ENCODE peak calls at places on chromosomes 12 and 14, in six cellular contexts. R, L, J, S, A and N are unnamed samples. For H3K4me1 and H3K27me3, the result is how much of the 10 kb centered on the place peaks cover.

GRCh38 chr14:93734086-93734822 is 54.0 kb downstream of the PRIMA1 start:
- DNase-seq in S (no peak), A (no peak), L (peak), J (peak), R (no peak), N (no peak)

GRCh38 chr14:29462772-29463171 is 464.9 kb downstream of the PRKD1 start:
- DNase-seq in L (no peak), J (no peak), S (no peak), R (no peak), A (no peak), N (no peak)

GRCh38 chr14:103361868-103362267 is 23.3 kb upstream of the MARK3 start:
- DNase-seq in R (no peak), J (no peak), A (no peak), S (no peak), L (no peak), N (no peak)

GRCh38 chr14:96582641-96582980 is 80.4 kb downstream of the PAPOLA start:
- DNase-seq in J (no peak), S (no peak), L (no peak), A (peak), R (no peak), N (no peak)

GRCh38 chr14:40058916-40059897 is 627.0 kb upstream of the FBXO33 start:
- DNase-seq in L (no peak), J (no peak), S (no peak), A (no peak), R (no peak), N (no peak)

GRCh38 chr14:99100871-99101270 is 171.1 kb downstream of the BCL11B start:
- DNase-seq in J (no peak), L (no peak), A (no peak), S (no peak), R (no peak), N (no peak)

GRCh38 chr12:45433441-45433868 is 217.6 kb downstream of the ANO6 start:
- DNase-seq in J (no peak), R (no peak), A (no peak), S (no peak), L (no peak), N (no peak)

GRCh38 chr12:64186789-64187188 is 35.3 kb downstream of the KICS2 start:
- DNase-seq in L (peak), J (no peak), A (no peak), S (no peak), R (no peak), N (no peak)

GRCh38 chr12:19085090-19085489 is 44.4 kb upstream of the PLEKHA5 start:
- DNase-seq in A (no peak), R (no peak), L (no peak), J (no peak), S (no peak), N (no peak)

GRCh38 chr12:105912911-105913514 is 225.7 kb downstream of the NUAK1 start:
- DNase-seq in S (no peak), A (no peak), R (no peak), L (no peak), J (no peak), N (no peak)

GRCh38 chr12:72209096-72209495 is 63.1 kb upstream of the TRHDE start:
- DNase-seq in A (no peak), R (no peak), J (no peak), L (no peak), S (no peak), N (no peak)

GRCh38 chr12:10632226-10632625 is 18.8 kb upstream of the MAGOHB start:
- DNase-seq in S (no peak), A (no peak), L (no peak), R (no peak), J (no peak), N (no peak)

GRCh38 chr14:20712900-20713299 is 24.3 kb downstream of the ANG start:
- DNase-seq in S (no peak), A (no peak), L (no peak), R (no peak), J (no peak), N (no peak)

GRCh38 chr12:28780096-28780495 is 369.0 kb upstream of the FAR2 start:
- DNase-seq in R (no peak), J (no peak), L (no peak), A (no peak), S (no peak), N (no peak)

GRCh38 chr12:6199531-6200265 is 502 bp upstream of the CD9 start:
- DNase-seq in L (no peak), S (peak), R (no peak), A (no peak), J (peak), N (peak)

GRCh38 chr12:130780880-130781575 is 58.0 kb downstream of the STX2 start:
- DNase-seq in R (no peak), J (no peak), S (no peak), A (no peak), L (no peak), N (no peak)

GRCh38 chr12:97951717-97952116 is 489.1 kb downstream of the RMST start:
- DNase-seq in L (no peak), J (no peak), R (no peak), A (no peak), S (no peak), N (no peak)

GRCh38 chr12:117069926-117070900 is 29.0 kb downstream of the TESC start:
- DNase-seq in L (no peak), S (no peak), J (no peak), R (no peak), A (no peak), N (peak)

GRCh38 chr12:41189395-41190251 is 1.5 kb downstream of the PDZRN4 start:
- DNase-seq in L (peak), S (no peak), R (peak), A (no peak), J (no peak), N (peak)

GRCh38 chr14:73613419-73613963 is 1.2 kb downstream of the ACOT6 start:
- DNase-seq in R (no peak), A (no peak), J (no peak), S (no peak), L (no peak), N (no peak)

GRCh38 chr12:22046090-22046967 is at the start of gene CMAS:
- DNase-seq in A (peak), L (peak), J (peak), R (peak), S (peak), N (peak)

GRCh38 chr14:75470238-75470797 is 42.5 kb downstream of the JDP2 start:
- DNase-seq in L (no peak), S (peak), J (peak), R (no peak), A (no peak), N (no peak)

GRCh38 chr12:55651314-55651703 is 14.6 kb downstream of the OR10P1 start:
- DNase-seq in J (no peak), L (no peak), R (no peak), S (no peak), A (no peak), N (no peak)

GRCh38 chr12:52229836-52230343 is 3.2 kb upstream of the KRT7 start:
- DNase-seq in L (no peak), S (peak), R (no peak), J (no peak), A (no peak), N (no peak)

GRCh38 chr12:6752181-6752930 is 585 bp downstream of the MLF2 start:
- DNase-seq in L (peak), J (peak), S (no peak), R (no peak), A (peak), N (peak)

GRCh38 chr12:106288510-106289195 is 13.9 kb upstream of the TCP11L2 start:
- DNase-seq in A (no peak), J (no peak), L (peak), S (peak), R (no peak), N (no peak)

GRCh38 chr12:45518516-45519235 is 210.8 kb upstream of the ARID2 start:
- DNase-seq in J (no peak), A (no peak), L (no peak), S (no peak), R (no peak), N (no peak)

GRCh38 chr12:11822071-11822818 is 172.8 kb downstream of the ETV6 start:
- DNase-seq in L (peak), J (no peak), R (no peak), S (peak), A (no peak), N (no peak)

GRCh38 chr12:114625294-114625851 is 58.6 kb downstream of the TBX3 start:
- DNase-seq in A (no peak), J (peak), R (peak), L (peak), S (peak), N (no peak)

GRCh38 chr14:32087173-32087861 is 10.2 kb downstream of the ARHGAP5 start:
- DNase-seq in R (no peak), L (peak), A (no peak), J (no peak), S (no peak), N (no peak)

GRCh38 chr12:120920178-120920577 is 16.0 kb upstream of the SPPL3 start:
- DNase-seq in J (no peak), L (no peak), S (no peak), R (no peak), A (no peak), N (no peak)

GRCh38 chr12:25202139-25202538 is 7.1 kb downstream of the ETFRF1 start:
- DNase-seq in J (no peak), R (no peak), A (no peak), L (no peak), S (no peak), N (no peak)

GRCh38 chr12:74120644-74121043 is 417.0 kb upstream of the ATXN7L3B start:
- DNase-seq in A (no peak), S (no peak), J (no peak), R (no peak), L (no peak), N (no peak)

GRCh38 chr14:104355101-104355691 is 216.8 kb downstream of the KIF26A start:
- DNase-seq in L (no peak), S (peak), J (no peak), A (peak), R (peak), N (peak)

GRCh38 chr12:68175566-68176033 is 16.1 kb upstream of the IFNG start:
- DNase-seq in S (no peak), J (no peak), R (no peak), A (no peak), L (no peak), N (no peak)

GRCh38 chr12:16587514-16587913 is 18.4 kb downstream of the LMO3 start:
- DNase-seq in S (no peak), L (no peak), J (no peak), R (no peak), A (no peak), N (no peak)

GRCh38 chr12:10615532-10615931 is 2.1 kb upstream of the MAGOHB start:
- DNase-seq in R (no peak), S (no peak), L (no peak), A (no peak), J (no peak), N (no peak)

GRCh38 chr12:54984602-54985376 is at the start of gene TESPA1:
- DNase-seq in R (no peak), S (peak), A (no peak), J (peak), L (no peak), N (peak)

GRCh38 chr14:80172380-80173055 is 38.8 kb downstream of the DIO2 start:
- DNase-seq in S (no peak), A (no peak), J (no peak), R (no peak), L (no peak), N (no peak)

GRCh38 chr14:80164991-80165390 is 46.3 kb downstream of the DIO2 start:
- DNase-seq in A (no peak), L (no peak), J (no peak), R (no peak), S (no peak), N (no peak)

DNA sequence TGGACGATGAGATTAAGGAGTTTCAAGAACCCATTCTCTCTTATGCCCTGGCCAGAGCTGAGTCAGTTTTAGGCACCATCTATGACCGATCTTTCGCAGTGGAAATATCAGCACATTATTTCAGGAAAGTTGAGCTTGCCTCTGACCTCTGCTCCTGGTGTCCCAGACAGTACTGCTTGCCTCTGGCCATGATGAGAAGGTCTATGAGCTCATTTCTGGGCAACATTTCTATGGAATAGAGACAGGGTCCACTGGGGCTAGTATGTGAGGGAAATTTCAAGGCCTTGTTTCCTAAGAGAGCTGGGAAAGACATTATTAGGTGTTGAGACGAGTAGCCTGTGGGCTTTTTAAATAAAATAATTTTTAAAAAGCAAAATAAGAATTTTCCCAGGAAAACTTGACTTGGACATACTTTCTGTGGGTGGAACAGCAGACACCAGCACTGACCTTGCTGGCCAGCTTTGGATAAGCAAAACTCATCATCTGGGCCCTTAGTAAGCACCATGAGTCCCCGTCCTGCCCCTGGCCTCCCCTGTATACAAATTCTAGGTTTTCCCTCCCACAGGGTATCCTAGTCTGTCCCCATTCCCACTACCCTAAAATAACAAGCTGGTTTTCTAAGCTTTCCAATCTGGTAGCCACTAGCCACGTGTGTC is 43.4 kb downstream of the DIO2 start:
- DNase-seq in R (no peak), A (no peak), S (no peak), L (no peak), J (no peak), N (no peak)
- H3K4me1 ChIP-seq in R (under half), A (under half), S (under half), L (under half), J (under half), N (under half)

GRCh38 chr14:101559250-101559623 is 2.1 kb upstream of the DIO3 start:
- DNase-seq in A (no peak), S (no peak), R (no peak), J (no peak), L (no peak), N (no peak)

GRCh38 chr14:101558739-101559240 is 2.5 kb upstream of the DIO3 start:
- DNase-seq in A (no peak), J (no peak), L (no peak), S (no peak), R (no peak), N (no peak)

GRCh38 chr14:101560534-101561113 is 671 bp upstream of the DIO3 start:
- DNase-seq in S (no peak), J (no peak), L (no peak), R (no peak), A (no peak), N (no peak)

GRCh38 chr14:101561145-101561896 is at the start of gene DIO3:
- DNase-seq in J (peak), L (peak), S (peak), R (peak), A (no peak), N (no peak)

GRCh38 chr14:101559624-101560533 is 1.4 kb upstream of the DIO3 start:
- DNase-seq in R (peak), S (peak), A (no peak), L (no peak), J (no peak), N (peak)
- H3K27me3 ChIP-seq in R (under half), S (under half), A (half or more), L (half or more), J (under half), N (half or more)

GRCh38 chr14:51511265-51511664 is 140.4 kb upstream of the FRMD6 start:
- DNase-seq in R (no peak), J (no peak), L (no peak), S (no peak), A (no peak), N (no peak)
- H3K4me1 ChIP-seq in R (under half), J (under half), L (under half), S (under half), A (under half), N (under half)

DNA sequence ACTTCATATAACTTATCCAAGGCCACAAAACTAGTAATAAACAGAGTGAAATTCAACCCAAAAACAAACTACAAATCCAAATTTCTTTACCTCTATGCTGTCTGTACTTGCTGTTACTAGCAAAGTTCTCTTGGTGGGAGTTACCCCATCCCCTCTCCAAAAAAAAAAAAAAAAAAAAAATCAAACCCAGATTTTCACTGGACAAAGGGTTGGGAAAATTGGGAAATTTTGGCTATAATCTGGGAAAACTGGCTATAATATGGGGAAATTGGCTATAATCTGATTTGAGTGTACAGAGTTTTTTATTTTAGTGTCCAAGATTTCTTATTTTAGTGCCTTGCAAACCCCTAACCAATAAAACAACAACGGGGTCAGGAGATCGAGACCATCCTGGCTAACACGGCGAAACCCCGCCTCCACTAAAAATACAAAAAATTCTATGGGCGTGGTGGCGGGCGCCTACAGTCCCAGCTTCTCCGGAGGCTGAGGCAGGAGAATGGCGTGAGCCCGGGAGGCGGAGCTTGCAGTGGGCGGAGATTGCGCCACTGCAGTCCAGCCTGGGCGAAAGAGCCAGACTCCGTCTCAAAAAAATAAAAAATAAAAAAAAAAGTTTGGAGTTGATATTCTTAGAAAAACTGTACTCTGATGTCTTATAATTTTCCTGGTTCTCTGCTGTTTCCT is 148.4 kb downstream of the CHST11 start:
- DNase-seq in R (no peak), A (peak), S (no peak), J (no peak), L (no peak), N (no peak)
- H3K27me3 ChIP-seq in R (under half), A (under half), S (under half), J (under half), L (under half), N (under half)

GRCh38 chr12:96235497-96235826 is 41.3 kb downstream of the ELK3 start:
- DNase-seq in S (no peak), L (no peak), R (no peak), A (no peak), J (no peak), N (no peak)

GRCh38 chr12:96236221-96236822 is 42.1 kb downstream of the ELK3 start:
- DNase-seq in J (no peak), A (no peak), L (no peak), S (no peak), R (no peak), N (peak)

GRCh38 chr12:96238336-96239031 is 44.3 kb downstream of the ELK3 start:
- DNase-seq in L (no peak), S (no peak), R (no peak), J (no peak), A (no peak), N (no peak)

GRCh38 chr12:96237465-96238077 is 43.4 kb downstream of the ELK3 start:
- DNase-seq in R (no peak), A (no peak), J (peak), S (peak), L (no peak), N (no peak)

GRCh38 chr12:96237035-96237434 is 42.9 kb downstream of the ELK3 start:
- DNase-seq in J (no peak), L (no peak), R (no peak), S (no peak), A (peak), N (no peak)
- H3K4me1 ChIP-seq in J (under half), L (under half), R (under half), S (under half), A (half or more), N (under half)